ENCODE peak calls at places on chromosomes 2 and 18, in five cellular contexts. Z is esophagus squamous epithelium; K is IMR-90; T is ovary; J is CD8-positive, alpha-beta T cell. L is an unnamed sample.

GRCh38 chr2:217958206-217958888 is 44.4 kb downstream of the TNS1 start:
- DNase-seq in Z (no peak), K (no peak), T (peak), J (no peak), L (no peak)

GRCh38 chr2:45263147-45263546 is 253.9 kb upstream of the SIX2 start:
- DNase-seq in Z (no peak), K (no peak), T (no peak), J (no peak), L (no peak)

GRCh38 chr2:234211797-234212196 is 161.3 kb downstream of the SPP2 start:
- DNase-seq in Z (no peak), K (no peak), T (no peak), J (no peak), L (no peak)

GRCh38 chr2:142853912-142854311 is 23.6 kb upstream of the KYNU start:
- DNase-seq in Z (no peak), K (no peak), T (no peak), J (no peak), L (no peak)

GRCh38 chr18:9869713-9870430 is 15.9 kb upstream of the TXNDC2 start:
- DNase-seq in Z (no peak), K (peak), T (peak), J (no peak), L (peak)

GRCh38 chr2:235206980-235207579 is 255.3 kb downstream of the SH3BP4 start:
- DNase-seq in Z (no peak), K (no peak), T (no peak), J (no peak), L (no peak)

GRCh38 chr2:206275274-206276160 is 1.1 kb downstream of the ZDBF2 start:
- DNase-seq in Z (no peak), K (peak), T (no peak), J (peak), L (peak)

GRCh38 chr2:235976956-235977355 is 191.2 kb downstream of the GBX2 start:
- DNase-seq in Z (no peak), K (no peak), T (no peak), J (no peak), L (no peak)

GRCh38 chr2:178819992-178820391 is 12.8 kb upstream of the TTN start:
- DNase-seq in Z (no peak), K (no peak), T (no peak), J (no peak), L (no peak)

GRCh38 chr2:106886916-106887758 is 1.2 kb upstream of the ST6GAL2 start:
- DNase-seq in Z (no peak), K (no peak), T (no peak), J (no peak), L (peak)

GRCh38 chr2:196080526-196080925 is 11.9 kb upstream of the DNAH7 start:
- DNase-seq in Z (no peak), K (no peak), T (no peak), J (no peak), L (no peak)

GRCh38 chr2:216216951-216217903 is 108.1 kb downstream of the XRCC5 start:
- DNase-seq in Z (no peak), K (peak), T (no peak), J (no peak), L (peak)

GRCh38 chr2:65429799-65430514 is 2.4 kb downstream of the SPRED2 start:
- DNase-seq in Z (no peak), K (no peak), T (peak), J (no peak), L (no peak)

GRCh38 chr2:232632904-232633412 is 446 bp upstream of the EFHD1 start:
- DNase-seq in Z (no peak), K (no peak), T (peak), J (no peak), L (no peak)

GRCh38 chr2:211055438-211055837 is 499.0 kb downstream of the CPS1 start:
- DNase-seq in Z (no peak), K (no peak), T (no peak), J (no peak), L (no peak)

GRCh38 chr2:239720411-239721365 is 304.5 kb downstream of the NDUFA10 start:
- DNase-seq in Z (no peak), K (no peak), T (no peak), J (no peak), L (no peak)

GRCh38 chr2:127097841-127098651 is 8.9 kb downstream of the BIN1 start:
- DNase-seq in Z (no peak), K (no peak), T (no peak), J (no peak), L (no peak)

GRCh38 chr2:143282684-143283083 is 153.5 kb downstream of the ARHGAP15 start:
- DNase-seq in Z (no peak), K (no peak), T (no peak), J (no peak), L (no peak)

GRCh38 chr2:150280255-150280654 is 207.2 kb downstream of the RND3 start:
- DNase-seq in Z (no peak), K (peak), T (peak), J (no peak), L (no peak)

GRCh38 chr2:28513097-28513496 is 17.2 kb downstream of the PLB1 start:
- DNase-seq in Z (no peak), K (no peak), T (no peak), J (no peak), L (no peak)
- TF ChIP-seq CTCF in Z (no peak), K (no peak), T (no peak), J (no peak), L (no peak)

DNA sequence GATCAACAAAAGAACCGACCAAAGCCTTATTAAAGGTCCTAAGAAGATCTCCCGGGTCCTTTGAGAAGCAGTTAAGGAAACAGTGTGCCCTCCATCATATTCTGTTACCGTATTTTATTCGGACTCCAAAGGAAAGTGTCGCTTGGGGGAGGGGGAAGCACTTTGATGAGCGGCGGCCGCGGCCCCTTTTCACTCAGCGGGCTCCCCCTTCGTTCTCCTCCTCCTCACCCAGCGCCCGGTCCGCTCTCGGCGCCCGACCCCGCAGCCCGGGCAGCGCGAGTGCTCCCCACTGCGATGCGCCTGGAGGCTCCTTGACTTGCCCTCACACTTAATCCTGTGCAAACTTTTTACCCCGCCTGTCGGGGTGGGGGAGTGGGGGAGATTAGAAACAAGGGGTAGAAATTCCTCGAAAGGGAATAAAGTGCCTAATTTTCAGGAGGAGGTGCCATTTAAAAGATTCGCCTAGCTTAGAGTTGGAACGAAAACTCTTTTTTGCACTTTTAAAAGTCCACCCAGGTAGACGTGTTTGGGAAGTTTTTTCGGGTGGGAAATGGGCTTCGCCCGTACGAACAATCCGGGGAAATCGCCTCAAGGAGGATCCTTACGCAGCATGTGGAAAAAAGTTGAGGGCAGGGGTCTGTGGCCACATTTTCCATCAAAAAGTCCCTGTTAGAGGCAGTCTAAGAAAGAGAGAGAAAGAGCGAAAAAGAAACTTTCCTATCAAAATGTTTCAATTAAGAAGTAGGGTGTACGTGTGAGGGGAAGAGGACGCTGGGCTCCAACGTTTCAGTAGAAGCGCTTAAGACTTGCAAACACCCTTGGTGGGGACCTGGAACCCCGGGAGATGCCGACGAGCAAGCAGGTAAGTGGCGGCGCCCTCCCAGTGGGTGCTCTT is 1.1 kb upstream of the OTX1 start:
- DNase-seq in Z (no peak), K (peak), T (peak), J (no peak), L (no peak)
- H3K27ac ChIP-seq in Z (peak), K (no peak), T (no peak), J (no peak), L (peak)

GRCh38 chr2:208653383-208653782 is 246.8 kb downstream of the PTH2R start:
- DNase-seq in Z (no peak), K (no peak), T (no peak), J (no peak), L (no peak)

GRCh38 chr2:208657468-208657867 is 250.9 kb downstream of the PTH2R start:
- DNase-seq in Z (no peak), K (no peak), T (no peak), J (no peak), L (no peak)
- TF ChIP-seq CTCF in Z (no peak), K (no peak), T (no peak), J (no peak), L (no peak)

DNA sequence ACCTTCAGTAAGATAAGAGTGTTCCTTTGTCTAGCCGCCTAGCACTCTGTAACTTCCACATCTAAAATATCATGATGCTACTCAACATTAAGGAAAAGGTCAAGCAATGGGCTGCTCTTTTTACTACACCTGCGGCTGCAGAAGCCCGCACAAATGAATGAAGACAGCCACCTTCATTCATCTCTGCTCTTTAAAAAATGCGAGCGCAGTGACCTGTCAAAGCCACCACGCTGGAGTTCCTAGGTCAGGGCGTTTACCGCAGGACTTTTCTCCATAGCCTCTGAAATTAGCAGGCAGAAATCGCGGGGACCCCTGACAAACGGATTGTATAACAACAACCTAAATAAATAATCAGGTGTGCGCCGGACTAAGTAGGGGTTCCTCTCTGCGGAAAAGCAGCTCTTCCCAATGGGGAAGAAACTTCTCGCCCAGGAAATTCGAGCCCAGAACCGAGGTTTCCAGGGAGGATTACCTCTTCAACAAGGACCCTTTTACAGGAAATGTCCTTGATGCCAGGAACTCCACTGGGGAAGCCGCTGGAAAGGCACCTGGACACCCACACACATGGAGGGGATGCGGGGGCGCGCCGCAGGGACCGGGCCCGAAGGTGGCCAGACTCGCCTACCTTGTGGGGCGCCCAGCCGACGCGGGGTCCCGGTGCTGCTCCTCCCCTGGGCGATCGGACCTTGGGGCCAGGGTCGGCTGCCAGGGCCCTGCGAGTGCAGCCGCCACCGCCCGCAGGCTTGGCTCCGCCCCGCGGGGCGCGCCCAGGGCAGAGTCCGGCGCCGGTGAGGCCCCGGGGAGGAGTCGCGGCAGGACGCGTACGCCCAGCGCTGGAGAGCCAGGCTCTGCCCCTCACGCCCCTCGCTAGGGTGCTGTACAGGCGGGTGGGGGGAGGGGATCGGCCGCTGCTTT is at the start of gene CCDC68:
- DNase-seq in Z (no peak), K (no peak), T (peak), J (no peak), L (no peak)
- H3K27ac ChIP-seq in Z (peak), K (peak), T (peak), J (no peak), L (no peak)

GRCh38 chr2:33160217-33160616 is 213.5 kb downstream of the LTBP1 start:
- DNase-seq in Z (no peak), K (peak), T (no peak), J (no peak), L (no peak)
- TF ChIP-seq CTCF in Z (no peak), K (no peak), T (no peak), J (no peak), L (no peak)